ENCODE peak calls at places on chromosome 9, in nine cellular contexts. F is fibroblast of the conjunctiva; Z is CD4-positive, alpha-beta memory T cell; K is mesothelial cell of epicardium; Q is endothelial cell; G is iPS DF 19.7; D is GM12865; J is HTR-8/SVneo; C is activated T-cell treated with anti-CD3 and anti-CD28 coated beads, Interleukin-2, amount 50 U/mL, for 24 hours. E is an unnamed sample.

GRCh38 chr9:114238919-114239879 is 83.7 kb upstream of the ORM1 start:
- DNase-seq in F (peak), Z (peak), K (no peak), Q (no peak), G (no peak), D (no peak), J (no peak), C (no peak), E (peak)

GRCh38 chr9:83449166-83449565 is 89.0 kb downstream of the FRMD3 start:
- DNase-seq in F (no peak), Z (no peak), K (no peak), Q (no peak), G (no peak), D (no peak), J (no peak), C (no peak), E (no peak)

GRCh38 chr9:70962761-70963445 is 158.5 kb downstream of the TRPM3 start:
- DNase-seq in F (no peak), Z (no peak), K (no peak), Q (no peak), G (no peak), D (no peak), J (no peak), C (no peak), E (no peak)

GRCh38 chr9:137621131-137621757 is 2.4 kb downstream of the EHMT1 start:
- DNase-seq in F (no peak), Z (no peak), K (no peak), Q (no peak), G (no peak), D (no peak), J (no peak), C (no peak), E (no peak)

GRCh38 chr9:22044583-22044982 is 35.5 kb upstream of the CDKN2B start:
- DNase-seq in F (no peak), Z (no peak), K (no peak), Q (no peak), G (no peak), D (no peak), J (no peak), C (no peak), E (no peak)

GRCh38 chr9:99305820-99306811 is 84.0 kb downstream of the SEC61B start:
- DNase-seq in F (no peak), Z (no peak), K (no peak), Q (no peak), G (no peak), D (no peak), J (no peak), C (no peak), E (no peak)

GRCh38 chr9:109966643-109967368 is 186.8 kb downstream of the PALM2AKAP2 start:
- DNase-seq in F (no peak), Z (no peak), K (no peak), Q (no peak), G (no peak), D (peak), J (no peak), C (no peak), E (no peak)

GRCh38 chr9:30774326-30774725 is 1610.1 kb upstream of the ACO1 start:
- DNase-seq in F (no peak), Z (no peak), K (no peak), Q (no peak), G (peak), D (peak), J (no peak), C (no peak), E (no peak)

GRCh38 chr9:7169717-7170348 is 412.1 kb downstream of the KDM4C start:
- DNase-seq in F (no peak), Z (no peak), K (no peak), Q (no peak), G (no peak), D (no peak), J (no peak), C (no peak), E (no peak)

GRCh38 chr9:93562157-93562556 is 14.2 kb upstream of the PHF2 start:
- DNase-seq in F (no peak), Z (no peak), K (no peak), Q (no peak), G (no peak), D (no peak), J (no peak), C (no peak), E (no peak)